ENCODE peak calls at places on chromosome 5, in five cellular contexts. J is smooth muscle cell of the brain vasculature; L is dermis blood vessel endothelial cell; X is NCI-H69; C is activated effector memory CD4-positive, alpha-beta T cell treated with Interleukin-2 at 50 U/mL for 16 hours. G is an unnamed sample.

GRCh38 chr5:84393969-84394368 is 9.3 kb upstream of the EDIL3 start:
- DNase-seq in J (no peak), X (no peak), L (peak), C (no peak), G (no peak)

GRCh38 chr5:125054106-125054505 is 307.7 kb upstream of the ZNF608 start:
- DNase-seq in X (peak), J (no peak), C (no peak), L (no peak), G (no peak)

GRCh38 chr5:112823181-112823580 is 37.9 kb upstream of the SRP19 start:
- DNase-seq in C (no peak), J (no peak), X (no peak), L (no peak), G (no peak)

GRCh38 chr5:143134269-143134668 is 269.2 kb downstream of the NR3C1 start:
- DNase-seq in C (no peak), J (no peak), X (no peak), L (no peak), G (no peak)

GRCh38 chr5:40486437-40487270 is 193.1 kb upstream of the PTGER4 start:
- DNase-seq in X (no peak), J (no peak), L (no peak), C (peak), G (peak)

GRCh38 chr5:129768715-129769114 is 20.8 kb downstream of the MINAR2 start:
- DNase-seq in L (no peak), X (no peak), J (no peak), C (no peak), G (no peak)

GRCh38 chr5:5198815-5199214 is 58.7 kb downstream of the ADAMTS16 start:
- DNase-seq in C (no peak), L (no peak), X (no peak), J (no peak), G (no peak)

GRCh38 chr5:79962580-79963222 is 28.4 kb downstream of the MTX3 start:
- DNase-seq in J (no peak), C (no peak), L (no peak), X (peak), G (no peak)

GRCh38 chr5:95861858-95862561 is 39.5 kb upstream of the GLRX start:
- DNase-seq in C (no peak), J (no peak), L (peak), X (peak), G (no peak)